ENCODE peak calls at places on chromosome 14, in four cellular contexts. O is CD8-positive, alpha-beta T cell; A is mesothelial cell of epicardium; J is activated T-cell treated with anti-CD3 and anti-CD28 coated beads for 1 hour. W is an unnamed sample.

GRCh38 chr14:71400821-71401447 is 493.7 kb downstream of the PCNX1 start:
- DNase-seq in O (no peak), A (no peak), J (no peak), W (no peak)

GRCh38 chr14:103540816-103541493 is 12.0 kb downstream of the TRMT61A start:
- DNase-seq in O (no peak), A (no peak), J (no peak), W (no peak)

GRCh38 chr14:69535230-69535848 is 39.3 kb downstream of the CCDC177 start:
- DNase-seq in O (no peak), A (peak), J (no peak), W (no peak)

GRCh38 chr14:22791302-22791701 is 23.9 kb downstream of the SLC7A7 start:
- DNase-seq in O (no peak), A (no peak), J (no peak), W (no peak)

GRCh38 chr14:86797075-86797351 is 1196.0 kb downstream of the GALC start:
- DNase-seq in O (no peak), A (no peak), J (no peak), W (no peak)

GRCh38 chr14:65321370-65321875 is 91.1 kb upstream of the FUT8 start:
- DNase-seq in O (no peak), A (no peak), J (no peak), W (no peak)

GRCh38 chr14:92173668-92174067 is 51.9 kb downstream of the CPSF2 start:
- DNase-seq in O (no peak), A (no peak), J (no peak), W (no peak)

GRCh38 chr14:94638330-94638729 is 26.1 kb downstream of the SERPINA3 start:
- DNase-seq in O (no peak), A (no peak), J (no peak), W (no peak)

GRCh38 chr14:24461336-24461735 is 18.8 kb upstream of the SDR39U1 start:
- DNase-seq in O (no peak), A (no peak), J (no peak), W (no peak)

GRCh38 chr14:88166616-88167015 is 156.5 kb downstream of the KCNK10 start:
- DNase-seq in O (no peak), A (no peak), J (no peak), W (no peak)

W was measured in KG1.